ENCODE peak calls at places on chromosomes 3 and 15, in four cellular contexts. One of them, this sample, is unnamed.

GRCh38 chr3:114645392-114645791 is 351.6 kb downstream of the TIGIT start:
- DNase-seq in GM12878: no peak
- DNase-seq in K562: no peak
- DNase-seq in HepG2: peak
- DNase-seq in this sample: no peak

GRCh38 chr3:63864008-63864871 is 573 bp downstream of the ATXN7 start:
- DNase-seq in GM12878: no peak
- DNase-seq in HepG2: no peak
- DNase-seq in K562: peak
- DNase-seq in this sample: peak

GRCh38 chr3:66080167-66080566 is 41.4 kb upstream of the MAGI1 start:
- DNase-seq in K562: no peak
- DNase-seq in HepG2: no peak
- DNase-seq in GM12878: no peak
- DNase-seq in this sample: no peak

GRCh38 chr3:125437631-125438435 is 62.7 kb upstream of the ZNF148 start:
- DNase-seq in GM12878: no peak
- DNase-seq in K562: peak
- DNase-seq in HepG2: peak
- DNase-seq in this sample: peak

GRCh38 chr3:44342191-44342790 is 3.7 kb downstream of the TCAIM start:
- DNase-seq in HepG2: no peak
- DNase-seq in GM12878: no peak
- DNase-seq in K562: no peak
- DNase-seq in this sample: no peak

GRCh38 chr15:35121611-35122359 is 36.7 kb upstream of the NANOGP8 start:
- DNase-seq in GM12878: no peak
- DNase-seq in K562: no peak
- DNase-seq in HepG2: no peak
- DNase-seq in this sample: no peak

GRCh38 chr3:50237754-50238548 is 1.9 kb downstream of the GNAI2 start:
- DNase-seq in K562: peak
- DNase-seq in GM12878: peak
- DNase-seq in HepG2: no peak
- DNase-seq in this sample: peak

GRCh38 chr3:160753953-160754352 is 2.1 kb upstream of the PPM1L start:
- DNase-seq in HepG2: no peak
- DNase-seq in GM12878: no peak
- DNase-seq in K562: no peak
- DNase-seq in this sample: no peak

GRCh38 chr3:11498646-11499045 is 145.1 kb downstream of the VGLL4 start:
- DNase-seq in GM12878: no peak
- DNase-seq in HepG2: peak
- DNase-seq in K562: no peak
- DNase-seq in this sample: no peak

GRCh38 chr3:24249523-24249922 is 245.1 kb downstream of the THRB start:
- DNase-seq in K562: no peak
- DNase-seq in HepG2: no peak
- DNase-seq in GM12878: no peak
- DNase-seq in this sample: no peak

GRCh38 chr3:50444213-50444612 is 59.2 kb downstream of the CACNA2D2 start:
- DNase-seq in HepG2: no peak
- DNase-seq in GM12878: no peak
- DNase-seq in K562: no peak
- DNase-seq in this sample: no peak

GRCh38 chr3:55588120-55588765 is 101.1 kb upstream of the WNT5A start:
- DNase-seq in HepG2: no peak
- DNase-seq in K562: no peak
- DNase-seq in GM12878: no peak
- DNase-seq in this sample: peak

GRCh38 chr3:30970183-30970582 is 75.7 kb upstream of the GADL1 start:
- DNase-seq in HepG2: peak
- DNase-seq in K562: no peak
- DNase-seq in GM12878: no peak
- DNase-seq in this sample: peak

GRCh38 chr3:43288366-43288765 is 2.0 kb downstream of the SNRK start:
- DNase-seq in K562: no peak
- DNase-seq in GM12878: no peak
- DNase-seq in HepG2: no peak
- DNase-seq in this sample: no peak

GRCh38 chr3:32626650-32627049 is 56.0 kb upstream of the DYNC1LI1 start:
- DNase-seq in GM12878: no peak
- DNase-seq in HepG2: no peak
- DNase-seq in K562: no peak
- DNase-seq in this sample: no peak

GRCh38 chr15:55768670-55769185 is 25.8 kb upstream of the PRTG start:
- DNase-seq in HepG2: no peak
- DNase-seq in GM12878: no peak
- DNase-seq in K562: no peak
- DNase-seq in this sample: no peak

GRCh38 chr3:81451611-81452010 is 309.8 kb downstream of the GBE1 start:
- DNase-seq in K562: no peak
- DNase-seq in GM12878: no peak
- DNase-seq in HepG2: no peak
- DNase-seq in this sample: peak

GRCh38 chr3:138437281-138437680 is 2.9 kb downstream of the ESYT3 start:
- DNase-seq in HepG2: no peak
- DNase-seq in K562: no peak
- DNase-seq in GM12878: no peak
- DNase-seq in this sample: no peak

GRCh38 chr3:18335202-18335601 is 89.9 kb downstream of the SATB1 start:
- DNase-seq in HepG2: no peak
- DNase-seq in K562: no peak
- DNase-seq in GM12878: no peak
- DNase-seq in this sample: no peak

GRCh38 chr3:35291837-35292236 is 347.5 kb upstream of the ARPP21 start:
- DNase-seq in HepG2: no peak
- DNase-seq in K562: no peak
- DNase-seq in GM12878: no peak
- DNase-seq in this sample: peak

GRCh38 chr3:125166581-125166980 is 46.0 kb downstream of the SLC12A8 start:
- DNase-seq in K562: no peak
- DNase-seq in HepG2: no peak
- DNase-seq in GM12878: no peak
- DNase-seq in this sample: no peak

GRCh38 chr3:10116138-10116460 is 624 bp downstream of the BRK1 start:
- DNase-seq in GM12878: no peak
- DNase-seq in HepG2: peak
- DNase-seq in K562: peak
- DNase-seq in this sample: no peak

GRCh38 chr15:72599855-72600464 is 54.5 kb upstream of the GOLGA6B start:
- DNase-seq in HepG2: peak
- DNase-seq in GM12878: no peak
- DNase-seq in K562: peak
- DNase-seq in this sample: peak

GRCh38 chr15:66803182-66803729 is 101.2 kb downstream of the SMAD6 start:
- DNase-seq in K562: peak
- DNase-seq in HepG2: peak
- DNase-seq in GM12878: no peak
- DNase-seq in this sample: peak

GRCh38 chr15:29270169-29270955 is 740 bp upstream of the NSMCE3 start:
- DNase-seq in HepG2: no peak
- DNase-seq in GM12878: peak
- DNase-seq in K562: peak
- DNase-seq in this sample: no peak

GRCh38 chr3:172244011-172244410 is 204.2 kb downstream of the GHSR start:
- DNase-seq in GM12878: no peak
- DNase-seq in K562: no peak
- DNase-seq in HepG2: no peak
- DNase-seq in this sample: no peak

GRCh38 chr3:184227481-184227935 is 1.9 kb upstream of the VWA5B2 start:
- DNase-seq in K562: peak
- DNase-seq in HepG2: peak
- DNase-seq in GM12878: no peak
- DNase-seq in this sample: peak

GRCh38 chr3:11591401-11592266 is 52.1 kb downstream of the VGLL4 start:
- DNase-seq in HepG2: peak
- DNase-seq in K562: no peak
- DNase-seq in GM12878: no peak
- DNase-seq in this sample: peak

GRCh38 chr3:48595075-48595525 is at the start of gene COL7A1:
- DNase-seq in GM12878: no peak
- DNase-seq in HepG2: no peak
- DNase-seq in K562: no peak
- DNase-seq in this sample: peak

GRCh38 chr15:65659502-65660052 is 37.8 kb downstream of the SLC24A1 start:
- DNase-seq in K562: no peak
- DNase-seq in HepG2: no peak
- DNase-seq in GM12878: no peak
- DNase-seq in this sample: no peak

GRCh38 chr15:80402339-80402738 is 1.8 kb upstream of the ARNT2 start:
- DNase-seq in HepG2: no peak
- DNase-seq in K562: no peak
- DNase-seq in GM12878: no peak
- DNase-seq in this sample: no peak

GRCh38 chr3:58691997-58692396 is 25.4 kb upstream of the FAM3D start:
- DNase-seq in K562: peak
- DNase-seq in GM12878: no peak
- DNase-seq in HepG2: no peak
- DNase-seq in this sample: peak

GRCh38 chr3:40073310-40074007 is 236.0 kb upstream of the EIF1B start:
- DNase-seq in HepG2: peak
- DNase-seq in GM12878: no peak
- DNase-seq in K562: peak
- DNase-seq in this sample: peak

GRCh38 chr3:175338775-175339535 is 479.8 kb downstream of the NAALADL2 start:
- DNase-seq in GM12878: no peak
- DNase-seq in HepG2: no peak
- DNase-seq in K562: no peak
- DNase-seq in this sample: peak

GRCh38 chr3:112038863-112039262 is 4.3 kb downstream of the TMPRSS7 start:
- DNase-seq in HepG2: no peak
- DNase-seq in GM12878: peak
- DNase-seq in K562: no peak
- DNase-seq in this sample: no peak

GRCh38 chr3:108835101-108835500 is 12.5 kb downstream of the TRAT1 start:
- DNase-seq in GM12878: no peak
- DNase-seq in K562: no peak
- DNase-seq in HepG2: no peak
- DNase-seq in this sample: no peak

GRCh38 chr3:102129774-102130608 is 280.7 kb downstream of the NFKBIZ start:
- DNase-seq in GM12878: no peak
- DNase-seq in HepG2: no peak
- DNase-seq in K562: no peak
- DNase-seq in this sample: no peak

GRCh38 chr3:72060447-72061034 is 275.6 kb upstream of the PROK2 start:
- DNase-seq in GM12878: no peak
- DNase-seq in K562: no peak
- DNase-seq in HepG2: no peak
- DNase-seq in this sample: no peak

DNA sequence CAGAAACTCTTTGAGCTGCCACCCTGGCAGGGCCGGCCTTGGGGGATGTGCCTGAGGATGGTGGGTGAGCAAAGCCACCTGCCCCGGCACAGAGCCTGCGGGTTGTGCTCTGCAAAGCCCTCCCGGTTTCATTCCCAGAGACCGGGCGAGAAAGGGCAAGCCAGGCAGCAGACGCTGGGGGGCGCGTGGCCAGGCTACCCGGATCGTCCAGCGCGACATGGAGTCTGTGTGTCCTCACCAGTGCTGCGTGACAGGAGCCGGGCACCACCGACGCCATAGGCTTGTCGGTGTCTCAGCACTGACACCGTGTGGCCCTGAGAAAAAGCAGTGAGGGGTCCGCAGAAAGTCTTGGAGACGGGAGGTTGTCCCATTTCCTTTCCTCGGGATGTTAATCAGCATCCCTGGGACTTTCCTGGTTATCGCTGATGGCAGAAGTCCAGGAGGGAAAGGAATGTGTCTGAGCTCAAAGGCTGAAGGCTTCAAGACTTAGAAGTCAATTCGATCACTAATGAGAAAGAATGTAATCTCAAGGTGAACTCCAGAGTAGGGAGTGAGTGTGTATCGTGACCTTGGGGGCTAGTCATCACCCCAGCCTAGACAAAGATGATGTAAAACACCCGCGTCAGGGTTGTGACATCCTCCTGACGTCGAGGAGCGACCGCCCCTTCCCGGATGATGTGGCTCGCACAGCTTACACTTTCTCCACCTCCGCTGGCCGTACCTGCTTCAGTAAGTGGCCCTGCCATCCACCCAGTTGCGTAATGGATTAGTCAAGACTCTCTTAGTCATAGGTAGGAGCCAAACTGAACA is 36.3 kb upstream of the PLA2G4E start:
- DNase-seq in HepG2: peak
- DNase-seq in GM12878: no peak
- DNase-seq in K562: peak
- DNase-seq in this sample: peak
- TF ChIP-seq EZH2 in HepG2: no peak
- TF ChIP-seq EZH2 in GM12878: no peak
- TF ChIP-seq EZH2 in K562: no peak
- TF ChIP-seq EZH2 in this sample: no peak

GRCh38 chr15:42687740-42688139 is 49.2 kb downstream of the CDAN1 start:
- DNase-seq in GM12878: no peak
- DNase-seq in K562: no peak
- DNase-seq in HepG2: no peak
- DNase-seq in this sample: no peak
- H3K4me2 ChIP-seq in GM12878: no peak
- H3K4me2 ChIP-seq in K562: no peak
- H3K4me2 ChIP-seq in HepG2: no peak
- H3K4me2 ChIP-seq in this sample: no peak

GRCh38 chr15:57159767-57160166 is 216.5 kb upstream of the CGNL1 start:
- DNase-seq in GM12878: no peak
- DNase-seq in HepG2: no peak
- DNase-seq in K562: no peak
- DNase-seq in this sample: no peak
- TF ChIP-seq JUNB in GM12878: no peak
- TF ChIP-seq JUNB in HepG2: no peak
- TF ChIP-seq JUNB in K562: no peak
- TF ChIP-seq JUNB in this sample: no peak

DNA sequence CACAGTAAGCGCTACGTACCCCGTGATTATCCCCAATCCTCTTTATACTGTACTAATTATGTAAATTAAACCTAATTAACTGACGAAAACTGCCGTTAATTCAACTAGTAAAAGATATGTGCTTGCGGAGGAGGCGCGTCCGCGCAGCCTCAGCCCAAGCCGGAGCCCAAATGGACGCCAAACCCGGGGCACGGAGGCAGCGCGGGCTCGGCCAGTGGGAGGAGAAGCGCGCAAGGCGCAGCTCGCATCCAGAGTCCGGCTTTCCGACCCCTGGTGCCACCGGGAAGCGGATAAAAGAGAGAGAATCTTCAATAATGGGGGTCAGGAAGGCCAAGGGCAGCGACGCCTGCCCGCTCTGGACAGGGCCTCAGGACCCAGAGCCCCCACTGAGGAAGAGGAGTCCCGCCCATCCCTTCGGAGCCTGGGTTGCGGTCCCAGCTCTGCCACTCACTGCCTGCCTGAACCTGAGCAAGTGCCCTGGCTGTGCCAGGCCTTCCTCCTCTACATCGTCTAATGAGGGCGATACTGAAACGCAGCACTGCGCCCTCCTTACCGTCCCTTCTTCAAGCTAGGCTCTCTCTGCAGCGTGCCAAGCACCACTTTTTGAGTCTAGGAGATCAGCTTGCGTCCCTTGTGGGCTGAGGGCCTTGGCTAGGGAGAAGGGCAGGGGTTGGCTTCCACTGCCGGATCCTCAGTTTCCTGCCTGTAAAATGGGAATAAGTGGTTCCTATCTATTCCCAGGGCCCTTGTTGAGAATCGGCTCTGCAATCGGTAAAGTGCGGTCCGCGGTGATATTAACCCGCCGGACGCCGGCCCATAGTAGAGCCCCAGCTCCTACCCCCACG is 4.9 kb upstream of the SKOR1 start:
- DNase-seq in GM12878: no peak
- DNase-seq in HepG2: no peak
- DNase-seq in K562: no peak
- DNase-seq in this sample: peak
- TF ChIP-seq EZH2 in GM12878: no peak
- TF ChIP-seq EZH2 in HepG2: no peak
- TF ChIP-seq EZH2 in K562: no peak
- TF ChIP-seq EZH2 in this sample: peak